ENCODE peak calls at places on chromosomes 11 and 22, in ten cellular contexts. One of them, this sample, is unnamed.

GRCh38 chr11:64850979-64851567 is 6.6 kb upstream of the CDC42BPG start:
- DNase-seq in SK-N-MC: no peak
- DNase-seq in 8988T: no peak
- DNase-seq in ELF-1: peak
- DNase-seq in PC-9: peak
- DNase-seq in HTR-8/SVneo: no peak
- DNase-seq in H9: peak
- DNase-seq in stimulated activated CD8-positive, alpha-beta memory T cell treated with anti-CD3 and anti-CD28 coated beads, Interleukin-15, amount 100 ng/mL, for 24 hours: no peak
- DNase-seq in DMS 273 treated with DMSO at 0.1 percent for 48 hours: no peak
- DNase-seq in mucosa of gallbladder: no peak
- DNase-seq in this sample: no peak

GRCh38 chr11:71996946-71997345 is 1.8 kb upstream of the IL18BP start:
- DNase-seq in SK-N-MC: no peak
- DNase-seq in 8988T: no peak
- DNase-seq in ELF-1: no peak
- DNase-seq in PC-9: no peak
- DNase-seq in HTR-8/SVneo: no peak
- DNase-seq in H9: no peak
- DNase-seq in stimulated activated CD8-positive, alpha-beta memory T cell treated with anti-CD3 and anti-CD28 coated beads, Interleukin-15, amount 100 ng/mL, for 24 hours: no peak
- DNase-seq in DMS 273 treated with DMSO at 0.1 percent for 48 hours: no peak
- DNase-seq in mucosa of gallbladder: no peak
- DNase-seq in this sample: no peak

GRCh38 chr22:46971141-46971775 is 208.8 kb downstream of the TBC1D22A start:
- DNase-seq in SK-N-MC: no peak
- DNase-seq in 8988T: no peak
- DNase-seq in ELF-1: no peak
- DNase-seq in PC-9: no peak
- DNase-seq in HTR-8/SVneo: no peak
- DNase-seq in H9: no peak
- DNase-seq in stimulated activated CD8-positive, alpha-beta memory T cell treated with anti-CD3 and anti-CD28 coated beads, Interleukin-15, amount 100 ng/mL, for 24 hours: no peak
- DNase-seq in DMS 273 treated with DMSO at 0.1 percent for 48 hours: no peak
- DNase-seq in mucosa of gallbladder: peak
- DNase-seq in this sample: no peak

GRCh38 chr11:119484741-119485605 is 62.0 kb upstream of the THY1 start:
- DNase-seq in SK-N-MC: no peak
- DNase-seq in 8988T: no peak
- DNase-seq in ELF-1: peak
- DNase-seq in PC-9: no peak
- DNase-seq in HTR-8/SVneo: no peak
- DNase-seq in H9: peak
- DNase-seq in stimulated activated CD8-positive, alpha-beta memory T cell treated with anti-CD3 and anti-CD28 coated beads, Interleukin-15, amount 100 ng/mL, for 24 hours: no peak
- DNase-seq in DMS 273 treated with DMSO at 0.1 percent for 48 hours: no peak
- DNase-seq in mucosa of gallbladder: no peak
- DNase-seq in this sample: no peak

GRCh38 chr11:69689484-69690319 is 14.1 kb downstream of the FGF19 start:
- DNase-seq in SK-N-MC: no peak
- DNase-seq in 8988T: no peak
- DNase-seq in ELF-1: no peak
- DNase-seq in PC-9: peak
- DNase-seq in HTR-8/SVneo: no peak
- DNase-seq in H9: no peak
- DNase-seq in stimulated activated CD8-positive, alpha-beta memory T cell treated with anti-CD3 and anti-CD28 coated beads, Interleukin-15, amount 100 ng/mL, for 24 hours: no peak
- DNase-seq in DMS 273 treated with DMSO at 0.1 percent for 48 hours: no peak
- DNase-seq in mucosa of gallbladder: no peak
- DNase-seq in this sample: no peak

GRCh38 chr11:43920598-43921419 is 21.6 kb upstream of the C11orf96 start:
- DNase-seq in SK-N-MC: no peak
- DNase-seq in 8988T: no peak
- DNase-seq in ELF-1: no peak
- DNase-seq in PC-9: peak
- DNase-seq in HTR-8/SVneo: peak
- DNase-seq in H9: no peak
- DNase-seq in stimulated activated CD8-positive, alpha-beta memory T cell treated with anti-CD3 and anti-CD28 coated beads, Interleukin-15, amount 100 ng/mL, for 24 hours: no peak
- DNase-seq in DMS 273 treated with DMSO at 0.1 percent for 48 hours: peak
- DNase-seq in mucosa of gallbladder: peak
- DNase-seq in this sample: no peak

GRCh38 chr22:29524440-29525191 is 28.9 kb downstream of the THOC5 start:
- DNase-seq in SK-N-MC: no peak
- DNase-seq in 8988T: peak
- DNase-seq in ELF-1: peak
- DNase-seq in PC-9: no peak
- DNase-seq in HTR-8/SVneo: peak
- DNase-seq in H9: peak
- DNase-seq in stimulated activated CD8-positive, alpha-beta memory T cell treated with anti-CD3 and anti-CD28 coated beads, Interleukin-15, amount 100 ng/mL, for 24 hours: no peak
- DNase-seq in DMS 273 treated with DMSO at 0.1 percent for 48 hours: no peak
- DNase-seq in mucosa of gallbladder: peak
- DNase-seq in this sample: no peak

GRCh38 chr11:1935156-1936071 is 11.7 kb upstream of the MRPL23 start:
- DNase-seq in SK-N-MC: no peak
- DNase-seq in 8988T: no peak
- DNase-seq in ELF-1: no peak
- DNase-seq in PC-9: no peak
- DNase-seq in HTR-8/SVneo: no peak
- DNase-seq in H9: no peak
- DNase-seq in stimulated activated CD8-positive, alpha-beta memory T cell treated with anti-CD3 and anti-CD28 coated beads, Interleukin-15, amount 100 ng/mL, for 24 hours: no peak
- DNase-seq in DMS 273 treated with DMSO at 0.1 percent for 48 hours: no peak
- DNase-seq in mucosa of gallbladder: no peak
- DNase-seq in this sample: no peak

GRCh38 chr22:24303007-24303406 is 32.4 kb downstream of the SPECC1L start:
- DNase-seq in SK-N-MC: no peak
- DNase-seq in 8988T: no peak
- DNase-seq in ELF-1: no peak
- DNase-seq in PC-9: peak
- DNase-seq in HTR-8/SVneo: no peak
- DNase-seq in H9: no peak
- DNase-seq in stimulated activated CD8-positive, alpha-beta memory T cell treated with anti-CD3 and anti-CD28 coated beads, Interleukin-15, amount 100 ng/mL, for 24 hours: no peak
- DNase-seq in DMS 273 treated with DMSO at 0.1 percent for 48 hours: no peak
- DNase-seq in mucosa of gallbladder: no peak
- DNase-seq in this sample: no peak

GRCh38 chr11:102343789-102344188 is 3.2 kb upstream of the BIRC2 start:
- DNase-seq in SK-N-MC: no peak
- DNase-seq in 8988T: no peak
- DNase-seq in ELF-1: no peak
- DNase-seq in PC-9: no peak
- DNase-seq in HTR-8/SVneo: no peak
- DNase-seq in H9: no peak
- DNase-seq in stimulated activated CD8-positive, alpha-beta memory T cell treated with anti-CD3 and anti-CD28 coated beads, Interleukin-15, amount 100 ng/mL, for 24 hours: no peak
- DNase-seq in DMS 273 treated with DMSO at 0.1 percent for 48 hours: no peak
- DNase-seq in mucosa of gallbladder: no peak
- DNase-seq in this sample: no peak

GRCh38 chr22:41899992-41900651 is 14.8 kb downstream of the SHISA8 start:
- DNase-seq in SK-N-MC: no peak
- DNase-seq in 8988T: no peak
- DNase-seq in ELF-1: no peak
- DNase-seq in PC-9: no peak
- DNase-seq in HTR-8/SVneo: no peak
- DNase-seq in H9: no peak
- DNase-seq in stimulated activated CD8-positive, alpha-beta memory T cell treated with anti-CD3 and anti-CD28 coated beads, Interleukin-15, amount 100 ng/mL, for 24 hours: no peak
- DNase-seq in DMS 273 treated with DMSO at 0.1 percent for 48 hours: no peak
- DNase-seq in mucosa of gallbladder: no peak
- DNase-seq in this sample: no peak

GRCh38 chr22:17477401-17477833 is 85.9 kb upstream of the SLC25A18 start:
- DNase-seq in SK-N-MC: no peak
- DNase-seq in 8988T: no peak
- DNase-seq in ELF-1: peak
- DNase-seq in PC-9: no peak
- DNase-seq in HTR-8/SVneo: no peak
- DNase-seq in H9: no peak
- DNase-seq in stimulated activated CD8-positive, alpha-beta memory T cell treated with anti-CD3 and anti-CD28 coated beads, Interleukin-15, amount 100 ng/mL, for 24 hours: no peak
- DNase-seq in DMS 273 treated with DMSO at 0.1 percent for 48 hours: no peak
- DNase-seq in mucosa of gallbladder: no peak
- DNase-seq in this sample: no peak